ENCODE peak calls at places on chromosomes 12 and 14, in five cellular contexts. C is NCI-H524; A is amniotic stem cell; P is stimulated activated CD4-positive, alpha-beta T cell treated with anti-CD3 and anti-CD28 coated beads, Interleukin-2, amount 100 ng/mL, for 48 hours; T is HTR-8/SVneo. B is an unnamed sample.

GRCh38 chr12:59164226-59164625 is 243.9 kb upstream of the LRIG3 start:
- DNase-seq in C (no peak), A (no peak), P (no peak), T (no peak), B (no peak)

GRCh38 chr12:72612171-72612570 is 340.0 kb downstream of the TRHDE start:
- DNase-seq in C (no peak), A (no peak), P (no peak), T (no peak), B (peak; percentile 96)

GRCh38 chr14:21299562-21300130 is 19.8 kb downstream of the RPGRIP1 start:
- DNase-seq in C (no peak), A (no peak), P (no peak), T (no peak), B (no peak)

GRCh38 chr12:120397827-120398563 is 29.0 kb upstream of the MSI1 start:
- DNase-seq in C (no peak), A (no peak), P (no peak), T (no peak), B (no peak)

GRCh38 chr14:97299661-97300060 is 502.5 kb downstream of the VRK1 start:
- DNase-seq in C (no peak), A (no peak), P (no peak), T (no peak), B (no peak)

GRCh38 chr12:52913424-52913821 is 8.5 kb upstream of the KRT8 start:
- DNase-seq in C (no peak), A (no peak), P (no peak), T (no peak), B (no peak)

GRCh38 chr12:116916714-116917114 is 6.0 kb downstream of the FBXW8 start:
- DNase-seq in C (no peak), A (no peak), P (peak; percentile 25), T (peak; percentile 79), B (no peak)

GRCh38 chr12:3129301-3130052 is 52.3 kb downstream of the TSPAN9 start:
- DNase-seq in C (no peak), A (no peak), P (no peak), T (no peak), B (no peak)

GRCh38 chr12:25065035-25065434 is 116.1 kb upstream of the BCAT1 start:
- DNase-seq in C (no peak), A (no peak), P (no peak), T (no peak), B (no peak)

GRCh38 chr12:47818701-47819543 is 781 bp downstream of the HDAC7 start:
- DNase-seq in C (no peak), A (no peak), P (peak; percentile 52), T (no peak), B (no peak)

GRCh38 chr14:25007832-25008231 is 42.1 kb downstream of the STXBP6 start:
- DNase-seq in C (peak; percentile 85), A (no peak), P (no peak), T (peak; percentile 12), B (no peak)

GRCh38 chr12:54411398-54412241 is 7.4 kb downstream of the ITGA5 start:
- DNase-seq in C (no peak), A (peak; percentile 95), P (peak; percentile 59), T (peak; percentile 47), B (no peak)

GRCh38 chr14:36067428-36068187 is 108.9 kb downstream of the PTCSC3 start:
- DNase-seq in C (no peak), A (no peak), P (no peak), T (no peak), B (no peak)

GRCh38 chr14:22039938-22040780 is 366.5 kb upstream of the OR4E1 start:
- DNase-seq in C (no peak), A (no peak), P (no peak), T (no peak), B (no peak)

B was measured in iPS DF 19.7.